ENCODE peak calls at places on chromosomes 5 and 9, in five cellular contexts. T is tibial artery, E is AG04450, W is ovary, Q is colonic mucosa. L is an unnamed sample.
A peak's percentile ranks its signal among the peaks of the same experiment; 100 is the strongest.

GRCh38 chr5:101942321-101942882 is 353.7 kb downstream of the SLCO4C1 start:
- DNase-seq in Q (peak; percentile 32), W (no peak), T (no peak), E (no peak), L (peak; percentile 34)

GRCh38 chr9:124298646-124299235 is 41.0 kb downstream of the NEK6 start:
- DNase-seq in Q (no peak), T (no peak), E (no peak), W (no peak), L (no peak)

GRCh38 chr5:161686881-161687280 is 1.4 kb downstream of the GABRA6 start:
- DNase-seq in E (no peak), W (no peak), Q (no peak), T (no peak), L (no peak)

GRCh38 chr5:40223884-40224402 is 455.8 kb upstream of the PTGER4 start:
- DNase-seq in T (no peak), W (no peak), E (peak; percentile 81), Q (no peak), L (no peak)

GRCh38 chr5:179298181-179298993 is 46.9 kb downstream of the ADAMTS2 start:
- DNase-seq in Q (no peak), E (no peak), T (peak; percentile 49), W (peak; percentile 18), L (no peak)

GRCh38 chr5:173753307-173754168 is 134.6 kb upstream of the CPEB4 start:
- DNase-seq in Q (no peak), T (no peak), E (peak; percentile 48), W (no peak), L (no peak)

GRCh38 chr5:148428825-148429224 is 45.1 kb downstream of the FBXO38 start:
- DNase-seq in E (no peak), T (no peak), Q (no peak), W (no peak), L (no peak)

GRCh38 chr9:87888501-87888900 is 5.8 kb downstream of the SPATA31E1 start:
- DNase-seq in W (no peak), Q (no peak), T (no peak), E (no peak), L (no peak)

GRCh38 chr5:132506094-132506692 is 15.6 kb upstream of the IRF1 start:
- DNase-seq in Q (peak; percentile 64), E (peak; percentile 96), W (no peak), T (no peak), L (peak; percentile 64)

GRCh38 chr9:129703667-129704355 is 38.4 kb downstream of the PRRX2 start:
- DNase-seq in T (peak; percentile 91), W (peak; percentile 59), E (no peak), Q (peak; percentile 49), L (no peak)

DNA sequence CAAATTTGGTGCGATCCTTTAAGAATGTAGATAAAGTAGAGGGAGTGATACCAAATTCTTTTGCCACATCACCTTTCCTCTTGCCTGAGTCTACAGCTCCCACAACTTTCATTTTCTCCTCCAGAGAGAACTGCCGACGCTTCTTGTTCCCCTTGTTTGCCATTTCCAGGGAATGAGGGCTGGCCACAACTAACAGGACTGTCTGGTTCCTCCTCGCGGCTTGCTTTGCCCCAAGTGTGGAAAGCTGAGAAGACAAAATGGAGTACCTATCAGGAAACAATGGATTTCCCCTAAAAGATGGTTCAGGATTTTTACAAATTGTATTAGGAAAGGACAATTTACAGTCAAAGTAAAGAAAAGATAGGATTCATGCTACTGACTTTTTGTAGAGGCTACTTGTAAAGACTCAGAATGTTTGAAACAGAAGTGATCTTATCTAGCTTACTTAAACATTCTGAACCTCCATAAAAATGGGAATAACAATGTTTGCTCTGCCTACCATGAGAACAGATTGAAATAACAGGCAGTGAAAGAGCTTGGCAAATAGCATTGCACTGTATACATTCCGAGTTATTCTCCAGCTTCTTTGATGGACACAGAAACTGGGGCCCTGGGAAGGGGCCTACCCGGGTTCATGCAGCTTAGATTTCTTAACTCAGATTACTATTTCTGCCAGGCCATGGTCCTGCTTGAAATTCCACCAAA is 4.1 kb downstream of the TIGD6 start:
- DNase-seq in T (no peak), W (no peak), E (no peak), Q (no peak), L (no peak)
- H3K27ac ChIP-seq in T (peak overlapping the region; percentile 42), W (no peak overlapping the region), E (no peak overlapping the region), Q (peak overlapping the region; percentile 50), L (no peak overlapping the region)

DNA sequence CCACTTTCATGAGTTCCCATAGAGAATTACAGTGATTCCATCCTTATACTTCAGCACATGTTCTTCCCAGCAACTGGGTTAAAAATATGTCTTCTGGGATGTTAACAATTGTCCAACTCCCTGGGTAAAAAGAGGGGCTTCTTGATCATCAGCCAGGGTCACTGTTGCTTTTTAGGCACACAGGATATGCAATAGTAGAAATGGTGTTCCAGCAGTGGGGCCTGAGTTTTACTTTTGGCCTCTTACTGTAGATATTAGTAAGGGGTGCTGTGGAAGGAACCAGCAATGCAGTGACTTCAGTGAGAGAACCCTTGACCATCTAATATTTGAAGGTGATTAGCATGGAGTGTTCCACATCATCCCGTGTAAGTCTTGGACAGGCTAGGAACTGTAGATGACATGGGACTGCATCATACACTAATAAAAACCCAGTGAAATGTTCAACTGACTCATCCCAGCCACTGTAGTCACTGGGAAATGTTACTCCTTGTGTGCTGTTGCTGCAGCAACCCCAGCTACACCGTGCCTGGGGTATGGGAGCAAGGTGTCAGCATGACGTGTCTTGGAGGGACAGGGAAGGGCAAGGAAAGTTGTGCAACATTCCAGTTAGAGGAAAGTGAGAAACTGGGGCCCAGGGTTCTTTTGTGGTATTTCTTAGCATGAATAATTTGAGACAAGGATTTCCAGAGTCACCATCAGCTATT is 610.9 kb downstream of the RAB3C start:
- DNase-seq in T (no peak), W (no peak), E (no peak), Q (no peak), L (no peak)
- H3K27ac ChIP-seq in T (no peak overlapping the region), W (no peak overlapping the region), E (no peak overlapping the region), Q (no peak overlapping the region), L (no peak overlapping the region)

GRCh38 chr9:11701706-11702105 is 991.5 kb upstream of the TYRP1 start:
- DNase-seq in W (no peak), Q (no peak), E (no peak), T (no peak), L (no peak)
- H3K27ac ChIP-seq in W (no peak overlapping the region), Q (no peak overlapping the region), E (no peak overlapping the region), T (no peak overlapping the region), L (no peak overlapping the region)

DNA sequence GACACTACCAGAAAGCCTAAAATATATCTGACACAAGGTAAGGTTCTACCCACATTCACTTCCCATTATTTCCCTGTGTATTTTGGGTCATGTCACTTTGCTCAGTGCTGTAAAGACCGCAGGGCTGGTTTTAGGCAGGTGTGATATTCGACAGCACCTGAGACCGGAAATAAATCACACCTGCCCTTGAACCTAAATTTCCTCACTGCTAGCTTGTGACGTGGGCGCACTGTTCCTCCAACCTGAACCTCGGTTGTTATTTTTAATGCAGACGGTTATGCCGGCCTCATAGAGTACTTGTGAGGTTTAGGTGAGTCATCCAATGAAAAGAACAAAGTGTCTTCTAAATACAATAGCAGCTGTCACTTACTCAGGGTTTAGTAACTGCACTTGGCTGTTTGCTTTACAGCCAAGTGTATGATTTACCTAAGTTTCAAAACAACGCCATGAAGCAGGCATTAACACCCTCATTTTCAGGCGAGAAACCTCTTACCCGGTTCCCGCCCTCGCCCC is 20.7 kb upstream of the ZNF782 start:
- DNase-seq in Q (peak; percentile 67), E (no peak), T (no peak), W (no peak), L (peak; percentile 84)
- H3K27ac ChIP-seq in Q (peak overlapping the region; percentile 79), E (no peak overlapping the region), T (no peak overlapping the region), W (no peak overlapping the region), L (peak overlapping the region; percentile 96)

GRCh38 chr5:139912804-139913203 is 117.2 kb downstream of the PSD2 start:
- DNase-seq in Q (no peak), W (no peak), T (no peak), E (no peak), L (peak; percentile 17)

GRCh38 chr5:139910901-139911300 is 115.3 kb downstream of the PSD2 start:
- DNase-seq in T (peak; percentile 7), W (no peak), E (no peak), Q (no peak), L (no peak)

GRCh38 chr5:139912158-139912557 is 116.5 kb downstream of the PSD2 start:
- DNase-seq in W (no peak), Q (no peak), E (no peak), T (no peak), L (no peak)

GRCh38 chr5:139914218-139914807 is 118.7 kb downstream of the PSD2 start:
- DNase-seq in T (no peak), E (no peak), Q (no peak), W (no peak), L (no peak)

GRCh38 chr5:139911425-139912120 is 116.0 kb downstream of the PSD2 start:
- DNase-seq in Q (no peak), W (no peak), T (peak; percentile 55), E (no peak), L (no peak)
- H3K27ac ChIP-seq in Q (no peak overlapping the region), W (no peak overlapping the region), T (no peak overlapping the region), E (no peak overlapping the region), L (no peak overlapping the region)

GRCh38 chr5:88829773-88830172 is 53.2 kb downstream of the MEF2C start:
- DNase-seq in W (no peak), E (no peak), T (no peak), Q (no peak), L (no peak)

GRCh38 chr5:88829053-88829452 is 53.9 kb downstream of the MEF2C start:
- DNase-seq in Q (no peak), W (no peak), E (no peak), T (no peak), L (no peak)

GRCh38 chr5:88827997-88828396 is 55.0 kb downstream of the MEF2C start:
- DNase-seq in W (no peak), Q (no peak), T (no peak), E (no peak), L (no peak)

GRCh38 chr5:88831856-88832255 is 51.1 kb downstream of the MEF2C start:
- DNase-seq in E (no peak), W (no peak), T (no peak), Q (no peak), L (no peak)

GRCh38 chr5:88830567-88830966 is 52.4 kb downstream of the MEF2C start:
- DNase-seq in T (no peak), W (no peak), E (no peak), Q (no peak), L (no peak)
- H3K27ac ChIP-seq in T (peak overlapping the region; percentile 70), W (no peak overlapping the region), E (no peak overlapping the region), Q (no peak overlapping the region), L (peak overlapping the region; percentile 38)

L was measured in small intestine.